ENCODE peak calls at places on chromosome 17, in eight cellular contexts. G is uterus; C is Karpas-422; V is gastrocnemius medialis; M is keratinocyte; O is naive thymus-derived CD4-positive, alpha-beta T cell; I is aorta; H is DND-41. S is an unnamed sample.
A peak's percentile ranks its signal among the peaks of the same experiment; 100 is the strongest.

GRCh38 chr17:27471321-27472269 is 15.3 kb downstream of the KSR1 start:
- DNase-seq in G (no peak), C (no peak), V (no peak), M (peak; percentile 69), O (no peak), I (no peak), H (no peak), S (no peak)

GRCh38 chr17:41812176-41813038 is at the start of gene FKBP10:
- DNase-seq in G (peak; percentile 81), C (peak; percentile 67), V (peak; percentile 39), M (no peak), O (peak; percentile 22), I (peak; percentile 84), H (no peak), S (peak; percentile 94)

GRCh38 chr17:77385750-77386501 is 245.2 kb downstream of the SEC14L1 start:
- DNase-seq in G (no peak), C (no peak), V (no peak), M (no peak), O (no peak), I (peak; percentile 76), H (no peak), S (no peak)

GRCh38 chr17:83189673-83190385 is 110.4 kb downstream of the METRNL start:
- DNase-seq in G (peak; percentile 24), C (no peak), V (no peak), M (no peak), O (peak; percentile 2), I (peak; percentile 54), H (no peak), S (peak; percentile 8)

GRCh38 chr17:66541461-66542182 is 239.2 kb downstream of the PRKCA start:
- DNase-seq in G (no peak), C (peak; percentile 95), V (no peak), M (no peak), O (no peak), I (no peak), H (peak; percentile 58), S (no peak)

GRCh38 chr17:18219016-18219415 is 6.4 kb upstream of the LLGL1 start:
- DNase-seq in G (peak; percentile 50), C (no peak), V (no peak), M (no peak), O (no peak), I (no peak), H (no peak), S (no peak)

GRCh38 chr17:32910769-32911168 is 17.2 kb upstream of the TMEM98 start:
- DNase-seq in G (no peak), C (no peak), V (no peak), M (no peak), O (no peak), I (no peak), H (no peak), S (no peak)

GRCh38 chr17:19485800-19486340 is 47.8 kb upstream of the SLC47A1 start:
- DNase-seq in G (no peak), C (no peak), V (no peak), M (no peak), O (no peak), I (no peak), H (no peak), S (no peak)

DNA sequence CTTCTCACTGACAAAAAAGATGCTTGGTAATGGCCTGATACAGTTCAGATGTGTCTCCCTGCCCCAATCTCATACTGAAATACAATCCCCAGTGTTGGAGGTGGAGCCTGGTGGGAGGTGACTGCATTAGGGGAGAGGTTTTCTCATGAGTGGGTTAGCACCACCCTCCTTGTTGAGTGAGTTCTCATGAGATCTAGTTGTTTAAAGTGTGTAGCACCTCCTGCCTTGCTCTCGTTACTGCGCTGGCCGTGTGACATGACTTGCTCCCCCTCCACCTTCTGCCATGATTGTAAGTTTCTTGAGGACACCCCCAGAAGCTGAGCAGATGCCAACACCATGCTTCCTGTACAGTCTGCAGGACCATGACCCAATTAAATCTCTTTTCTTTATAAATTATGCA is 5.0 kb downstream of the TSR1 start:
- DNase-seq in G (no peak), C (peak; percentile 52), V (no peak), M (no peak), O (no peak), I (no peak), H (no peak), S (no peak)
- H3K36me3 ChIP-seq in G (no peaks in the 10 kb centered on the region), C (peaks cover 76% of the 10 kb centered on the region), V (peaks cover 87% of the 10 kb centered on the region), M (peaks cover 36% of the 10 kb centered on the region), O (peaks cover 82% of the 10 kb centered on the region), I (peaks cover 4% of the 10 kb centered on the region), H (peaks cover 91% of the 10 kb centered on the region), S (peaks cover 86% of the 10 kb centered on the region)

GRCh38 chr17:48053758-48054237 is 5.6 kb downstream of the NFE2L1 start:
- DNase-seq in G (no peak), C (no peak), V (peak; percentile 60), M (no peak), O (no peak), I (no peak), H (no peak), S (no peak)

GRCh38 chr17:48054238-48055185 is 6.4 kb downstream of the NFE2L1 start:
- DNase-seq in G (peak; percentile 83), C (no peak), V (peak; percentile 97), M (peak; percentile 75), O (no peak), I (peak; percentile 72), H (no peak), S (peak; percentile 95)

GRCh38 chr17:48056246-48056745 is 8.1 kb downstream of the NFE2L1 start:
- DNase-seq in G (no peak), C (no peak), V (no peak), M (no peak), O (no peak), I (no peak), H (no peak), S (no peak)

GRCh38 chr17:48056879-48057278 is 8.7 kb downstream of the NFE2L1 start:
- DNase-seq in G (no peak), C (no peak), V (no peak), M (no peak), O (no peak), I (no peak), H (no peak), S (no peak)

GRCh38 chr17:48055531-48056245 is 7.5 kb downstream of the NFE2L1 start:
- DNase-seq in G (no peak), C (peak; percentile 68), V (no peak), M (no peak), O (no peak), I (no peak), H (peak; percentile 39), S (no peak)
- H3K4me3 ChIP-seq in G (no peak overlapping the region), C (no peak overlapping the region), V (peak overlapping the region; percentile 84), M (no peak overlapping the region), O (no peak overlapping the region), I (no peak overlapping the region), H (no peak overlapping the region), S (no peak overlapping the region)

GRCh38 chr17:62848334-62848733 is 40.2 kb upstream of the MARCHF10 start:
- DNase-seq in G (no peak), C (no peak), V (no peak), M (no peak), O (no peak), I (no peak), H (no peak), S (no peak)
- H3K27ac ChIP-seq in G (no peak overlapping the region), C (no peak overlapping the region), V (no peak overlapping the region), M (no peak overlapping the region), O (no peak overlapping the region), I (no peak overlapping the region), H (no peak overlapping the region), S (no peak overlapping the region)

DNA sequence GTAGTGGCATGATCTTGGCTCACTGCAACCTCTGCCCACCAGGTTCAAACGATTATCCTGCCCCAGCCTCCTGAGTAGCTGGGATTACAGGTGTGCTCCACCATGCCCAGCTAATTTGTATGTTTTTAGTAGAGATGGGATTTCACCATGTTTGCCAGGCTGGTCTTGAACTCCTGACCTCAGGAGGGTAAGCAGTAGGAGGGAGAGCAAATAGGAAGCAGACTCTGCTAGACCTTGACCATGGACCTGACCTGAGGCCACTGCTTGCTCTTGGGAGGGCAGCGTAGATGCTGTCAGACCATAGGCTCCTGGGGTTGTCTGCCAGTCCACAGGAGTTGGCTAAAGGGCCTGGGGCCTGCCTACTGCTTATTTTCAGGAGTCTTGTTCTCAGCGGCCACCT is 28.6 kb downstream of the AKAP1 start:
- DNase-seq in G (no peak), C (no peak), V (no peak), M (no peak), O (no peak), I (no peak), H (no peak), S (no peak)
- H3K36me3 ChIP-seq in G (no peaks in the 10 kb centered on the region), C (peaks cover 37% of the 10 kb centered on the region), V (peaks cover 64% of the 10 kb centered on the region), M (peaks cover 30% of the 10 kb centered on the region), O (peaks cover 87% of the 10 kb centered on the region), I (no peaks in the 10 kb centered on the region), H (peaks cover 91% of the 10 kb centered on the region), S (peaks cover 94% of the 10 kb centered on the region)

DNA sequence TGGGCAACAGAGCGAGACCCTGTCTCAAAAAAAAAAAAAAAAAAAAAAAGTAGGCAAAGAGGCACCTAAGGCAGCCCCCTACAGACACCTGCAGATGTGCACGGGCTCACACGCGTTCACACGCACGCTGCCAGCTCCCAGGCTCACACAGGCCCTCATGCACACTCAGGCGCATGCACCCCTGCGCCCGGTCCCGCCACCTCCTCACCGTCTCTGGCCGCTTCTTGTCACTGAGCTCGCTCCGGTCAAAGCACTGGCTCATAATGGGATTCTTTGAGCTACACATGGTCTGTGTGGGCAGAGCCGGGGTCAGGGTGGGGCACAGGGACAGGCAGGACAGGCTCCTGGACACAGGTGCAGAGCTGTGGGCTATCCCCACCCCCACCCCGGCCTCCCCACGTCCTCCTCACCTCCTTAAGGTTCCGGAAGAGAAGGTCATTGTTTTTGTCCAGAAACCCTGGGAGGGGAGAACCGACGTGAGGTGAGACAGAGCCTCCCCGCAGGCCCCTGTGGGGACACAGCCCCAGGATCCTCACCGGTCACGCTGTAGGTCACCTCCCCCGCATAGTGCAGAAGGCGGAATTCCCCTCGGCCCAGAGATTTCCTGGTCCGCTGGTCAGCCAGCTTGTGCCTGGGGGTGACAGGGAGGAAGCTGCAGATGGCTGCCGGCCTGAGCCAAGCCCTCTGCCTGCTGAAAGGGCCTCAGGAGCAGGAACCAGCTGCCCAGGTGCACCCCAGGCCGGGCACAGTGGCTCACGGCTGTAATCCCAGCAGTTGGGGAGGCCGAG is 17.9 kb downstream of the MYO1C start:
- DNase-seq in G (no peak), C (no peak), V (no peak), M (no peak), O (no peak), I (no peak), H (no peak), S (peak; percentile 43)
- H3K4me3 ChIP-seq in G (no peak overlapping the region), C (no peak overlapping the region), V (no peak overlapping the region), M (no peak overlapping the region), O (no peak overlapping the region), I (no peak overlapping the region), H (no peak overlapping the region), S (no peak overlapping the region)

GRCh38 chr17:1961187-1961586 is 63.9 kb downstream of the RTN4RL1 start:
- DNase-seq in G (no peak), C (no peak), V (no peak), M (no peak), O (no peak), I (no peak), H (no peak), S (no peak)
- H3K27ac ChIP-seq in G (no peak overlapping the region), C (no peak overlapping the region), V (no peak overlapping the region), M (no peak overlapping the region), O (no peak overlapping the region), I (no peak overlapping the region), H (no peak overlapping the region), S (peak overlapping the region; percentile 44)

S was measured in WERI-Rb-1.